ENCODE peak calls at places on chromosomes 3 and 15, in four cellular contexts. B is NCI-H1105, K is GM23338, W is AG08395. P is an unnamed sample.

GRCh38 chr3:45468326-45468725 is 80.0 kb downstream of the LARS2 start:
- DNase-seq in B (no peak), K (no peak), W (no peak), P (no peak)

GRCh38 chr15:87369269-87369668 is 887.3 kb downstream of the NTRK3 start:
- DNase-seq in B (no peak), K (no peak), W (peak), P (no peak)

GRCh38 chr3:196763179-196763578 is 23.5 kb downstream of the PAK2 start:
- DNase-seq in B (no peak), K (no peak), W (no peak), P (no peak)

GRCh38 chr3:52001443-52001974 is 5.8 kb upstream of the RPL29 start:
- DNase-seq in B (peak), K (peak), W (peak), P (peak)

GRCh38 chr15:75947117-75947516 is 43.4 kb downstream of the FBXO22 start:
- DNase-seq in B (no peak), K (no peak), W (peak), P (no peak)

GRCh38 chr15:88894348-88894818 is 961 bp downstream of the HAPLN3 start:
- DNase-seq in B (peak), K (peak), W (no peak), P (peak)

GRCh38 chr3:65279225-65279624 is 591.4 kb upstream of the ADAMTS9 start:
- DNase-seq in B (no peak), K (no peak), W (no peak), P (no peak)

GRCh38 chr15:99564221-99565030 is 1.4 kb upstream of the MEF2A start:
- DNase-seq in B (peak), K (no peak), W (no peak), P (no peak)

GRCh38 chr3:123807820-123808219 is 76.3 kb downstream of the MYLK start:
- DNase-seq in B (peak), K (no peak), W (no peak), P (no peak)

GRCh38 chr3:88151358-88151757 is 1.6 kb downstream of the C3orf38 start:
- DNase-seq in B (no peak), K (no peak), W (no peak), P (no peak)

GRCh38 chr3:50297896-50298725 is 1.1 kb downstream of the HYAL3 start:
- DNase-seq in B (no peak), K (peak), W (no peak), P (peak)

GRCh38 chr3:173510565-173510964 is 113.0 kb downstream of the NLGN1 start:
- DNase-seq in B (no peak), K (no peak), W (no peak), P (no peak)

GRCh38 chr3:30293621-30294240 is 312.7 kb upstream of the TGFBR2 start:
- DNase-seq in B (no peak), K (no peak), W (no peak), P (no peak)

GRCh38 chr3:48422272-48422671 is 7.6 kb downstream of the PLXNB1 start:
- DNase-seq in B (no peak), K (peak), W (no peak), P (no peak)

GRCh38 chr3:184082034-184082433 is 14.8 kb upstream of the HTR3E start:
- DNase-seq in B (no peak), K (no peak), W (no peak), P (no peak)

GRCh38 chr3:8443829-8444791 is 57.5 kb upstream of the LMCD1 start:
- DNase-seq in B (peak), K (peak), W (peak), P (peak)

GRCh38 chr15:25345943-25346342 is 92.9 kb downstream of the UBE3A start:
- DNase-seq in B (no peak), K (peak), W (peak), P (no peak)

GRCh38 chr3:153315781-153316180 is 153.8 kb downstream of the RAP2B start:
- DNase-seq in B (no peak), K (no peak), W (peak), P (no peak)

GRCh38 chr3:108406661-108407206 is 103.7 kb downstream of the MYH15 start:
- DNase-seq in B (peak), K (peak), W (peak), P (no peak)

GRCh38 chr3:102180291-102180931 is 254.4 kb upstream of the ZPLD1 start:
- DNase-seq in B (no peak), K (no peak), W (peak), P (no peak)

GRCh38 chr15:59250249-59250648 is 43.6 kb downstream of the LDHAL6B start:
- DNase-seq in B (no peak), K (no peak), W (no peak), P (no peak)

P was measured in spleen.